ENCODE peak calls at places on chromosomes 4 and X, in seven cellular contexts. M is body of pancreas, P is fibroblast of mammary gland, D is lung, E is K562, X is AG04450, C is esophagus muscularis mucosa. S is an unnamed sample.

GRCh38 chr4:159352609-159353008 is 249.7 kb downstream of the RAPGEF2 start:
- DNase-seq in M (no peak), P (no peak), D (no peak), E (no peak), X (no peak), C (no peak), S (no peak)

GRCh38 chrX:17654116-17654515 is 83.2 kb upstream of the SCML1 start:
- DNase-seq in M (no peak), P (no peak), D (no peak), E (no peak), X (no peak), C (no peak), S (no peak)

GRCh38 chr4:751676-752075 is 46.0 kb downstream of the PCGF3 start:
- DNase-seq in M (no peak), P (peak; percentile 54), D (no peak), E (no peak), X (no peak), C (no peak), S (peak; percentile 46)

GRCh38 chr4:20506827-20507226 is 193.4 kb upstream of the PACRGL start:
- DNase-seq in M (no peak), P (peak; percentile 88), D (no peak), E (no peak), X (no peak), C (no peak), S (peak; percentile 67)

GRCh38 chrX:16711219-16712115 is 1.0 kb downstream of the CTPS2 start:
- DNase-seq in M (peak; percentile 7), P (no peak), D (no peak), E (peak; percentile 39), X (no peak), C (no peak), S (no peak)

GRCh38 chrX:25004485-25005032 is 11.2 kb downstream of the ARX start:
- DNase-seq in M (no peak), P (no peak), D (no peak), E (no peak), X (no peak), C (no peak), S (no peak)

GRCh38 chr4:168787801-168788200 is 222.3 kb downstream of the CBR4 start:
- DNase-seq in M (no peak), P (no peak), D (no peak), E (no peak), X (no peak), C (no peak), S (peak; percentile 81)

GRCh38 chr4:165368567-165368966 is 10.2 kb upstream of the CPE start:
- DNase-seq in M (no peak), P (no peak), D (no peak), E (no peak), X (no peak), C (no peak), S (no peak)

GRCh38 chr4:789571-790465 is 36.1 kb downstream of the CPLX1 start:
- DNase-seq in M (no peak), P (no peak), D (no peak), E (no peak), X (no peak), C (no peak), S (no peak)

GRCh38 chrX:7500386-7500785 is 342.6 kb upstream of the VCX start:
- DNase-seq in M (no peak), P (no peak), D (no peak), E (no peak), X (no peak), C (no peak), S (no peak)

GRCh38 chrX:110964761-110965160 is 131.2 kb upstream of the PAK3 start:
- DNase-seq in M (no peak), P (no peak), D (no peak), E (no peak), X (no peak), C (no peak), S (no peak)

GRCh38 chr4:101288365-101289145 is 58.8 kb downstream of the PPP3CA start:
- DNase-seq in M (no peak), P (peak; percentile 62), D (no peak), E (no peak), X (no peak), C (no peak), S (no peak)

GRCh38 chrX:50827996-50828395 is 14.0 kb upstream of the SHROOM4 start:
- DNase-seq in M (no peak), P (peak; percentile 49), D (no peak), E (no peak), X (no peak), C (no peak), S (peak; percentile 50)

GRCh38 chrX:144681501-144681900 is 565.8 kb upstream of the SPANXN1 start:
- DNase-seq in M (no peak), P (peak; percentile 64), D (no peak), E (no peak), X (no peak), C (no peak), S (peak; percentile 56)

GRCh38 chrX:47321978-47322377 is 48.4 kb upstream of the ZNF157 start:
- DNase-seq in M (no peak), P (no peak), D (no peak), E (no peak), X (no peak), C (no peak), S (no peak)

GRCh38 chr4:92071587-92071986 is 232.2 kb upstream of the GRID2 start:
- DNase-seq in M (no peak), P (no peak), D (no peak), E (no peak), X (no peak), C (no peak), S (no peak)

GRCh38 chr4:53365121-53365485 is 758 bp downstream of the SCFD2 start:
- DNase-seq in M (peak; percentile 7), P (peak; percentile 40), D (no peak), E (peak; percentile 13), X (no peak), C (no peak), S (peak; percentile 18)

GRCh38 chr4:107893171-107894137 is 37.9 kb upstream of the CYP2U1 start:
- DNase-seq in M (no peak), P (peak; percentile 70), D (no peak), E (no peak), X (no peak), C (no peak), S (no peak)

GRCh38 chr4:181822005-181822375 is 421.2 kb upstream of the TENM3 start:
- DNase-seq in M (no peak), P (peak; percentile 7), D (no peak), E (no peak), X (no peak), C (no peak), S (peak; percentile 36)

GRCh38 chr4:95190751-95191436 is 357.9 kb downstream of the UNC5C start:
- DNase-seq in M (no peak), P (no peak), D (no peak), E (no peak), X (no peak), C (peak; percentile 89), S (no peak)

GRCh38 chrX:115011428-115011827 is 6.0 kb downstream of the IL13RA2 start:
- DNase-seq in M (no peak), P (no peak), D (no peak), E (no peak), X (no peak), C (no peak), S (no peak)

GRCh38 chr4:8410641-8411271 is 29.8 kb downstream of the ACOX3 start:
- DNase-seq in M (peak; percentile 31), P (peak; percentile 47), D (peak; percentile 44), E (peak; percentile 86), X (no peak), C (no peak), S (peak; percentile 59)

GRCh38 chr4:13546374-13546854 is 2.1 kb upstream of the NKX3-2 start:
- DNase-seq in M (no peak), P (no peak), D (no peak), E (no peak), X (no peak), C (no peak), S (no peak)

GRCh38 chr4:128384091-128384520 is 96.5 kb upstream of the PGRMC2 start:
- DNase-seq in M (no peak), P (no peak), D (no peak), E (no peak), X (no peak), C (peak; percentile 37), S (peak; percentile 55)

GRCh38 chr4:3640587-3640962 is 108.4 kb upstream of the LRPAP1 start:
- DNase-seq in M (no peak), P (peak; percentile 45), D (no peak), E (peak; percentile 30), X (no peak), C (no peak), S (no peak)

GRCh38 chr4:52852696-52853095 is 9.4 kb upstream of the RASL11B start:
- DNase-seq in M (no peak), P (no peak), D (no peak), E (no peak), X (no peak), C (no peak), S (no peak)

GRCh38 chr4:87938746-87939145 is 36.8 kb upstream of the SPP1 start:
- DNase-seq in M (no peak), P (no peak), D (no peak), E (no peak), X (no peak), C (no peak), S (no peak)
- TF ChIP-seq CTCF in M (no peak), P (no peak), D (no peak), E (no peak), X (no peak), C (no peak), S (no peak)

GRCh38 chr4:18020671-18021469 is 685 bp downstream of the LCORL start:
- DNase-seq in M (peak; percentile 68), P (peak; percentile 87), D (peak; percentile 71), E (peak; percentile 68), X (peak; percentile 50), C (no peak), S (peak; percentile 85)
- H3K4me3 ChIP-seq in M (peak overlapping the region; percentile 96), P (peak overlapping the region; percentile 94), D (peak overlapping the region; percentile 89), E (peak overlapping the region; percentile 94), X (peak overlapping the region; percentile 92), C (peak overlapping the region; percentile 89), S (peak overlapping the region; percentile 90)

GRCh38 chr4:183588169-183588675 is 70.8 kb downstream of the RWDD4 start:
- DNase-seq in M (peak; percentile 73), P (peak; percentile 77), D (no peak), E (no peak), X (peak; percentile 11), C (peak; percentile 85), S (no peak)
- TF ChIP-seq CTCF in M (no peak), P (no peak), D (no peak), E (no peak), X (no peak), C (no peak), S (no peak)

DNA sequence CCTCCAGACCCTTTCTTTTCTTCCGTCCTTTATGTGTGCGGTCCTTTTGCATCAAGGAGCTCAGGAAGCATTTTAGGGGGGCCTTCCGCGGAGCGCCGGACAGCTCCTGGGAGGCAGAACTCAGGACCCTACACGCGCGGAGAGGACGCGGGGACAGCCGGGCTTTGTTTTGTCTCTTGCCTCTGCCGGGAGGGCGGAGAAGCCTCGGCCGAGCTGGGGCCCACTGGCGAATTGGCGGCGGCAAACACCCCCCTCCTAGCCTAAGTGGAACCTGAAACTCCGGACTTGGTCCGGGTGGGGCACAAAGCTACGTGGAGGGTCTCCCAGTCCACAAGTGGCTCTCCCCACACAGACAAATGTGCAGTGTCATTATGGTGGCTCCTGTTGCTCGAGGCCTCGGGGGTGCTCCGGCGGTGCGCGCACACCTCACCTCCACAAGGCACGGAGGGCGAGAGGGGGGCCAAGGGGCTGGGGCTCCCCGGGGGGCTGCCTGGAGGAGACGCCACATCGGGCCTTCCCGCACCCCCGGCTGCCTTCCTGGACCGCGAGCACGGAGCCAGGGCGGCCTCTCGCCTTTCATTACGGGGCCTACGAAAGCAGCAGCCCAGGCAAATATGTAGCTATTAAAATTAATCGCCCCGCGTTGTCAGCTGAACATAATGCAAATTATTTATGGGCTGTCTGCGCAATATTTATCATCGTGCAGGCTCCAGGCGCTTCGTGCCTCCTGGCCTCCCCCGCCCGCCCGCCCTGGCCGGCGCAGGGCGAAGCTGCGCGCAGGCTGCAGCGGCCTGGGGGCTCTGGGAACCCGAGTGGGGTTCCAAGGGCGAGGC is 70.6 kb upstream of the BCOR start:
- DNase-seq in M (no peak), P (no peak), D (no peak), E (no peak), X (no peak), C (no peak), S (no peak)
- H3K4me3 ChIP-seq in M (no peak overlapping the region), P (no peak overlapping the region), D (no peak overlapping the region), E (peak overlapping the region; percentile 18), X (no peak overlapping the region), C (peak overlapping the region; percentile 52), S (no peak overlapping the region)